ENCODE peak calls at places on chromosomes 5 and 9, in five cellular contexts. K is EL; N is COR-L47; I is activated CD4-positive, alpha-beta T cell treated with anti-CD3 and anti-CD28 coated beads, Interleukin-2, amount 50 U/mL, for 1 hour; F is foreskin fibroblast. C is an unnamed sample.

GRCh38 chr5:109868737-109869136 is 179.0 kb downstream of the MAN2A1 start:
- DNase-seq in K (peak; percentile 54), N (no peak), I (no peak), F (peak; percentile 56), C (no peak)

GRCh38 chr5:75043736-75044264 is 8.6 kb downstream of the GCNT4 start:
- DNase-seq in K (no peak), N (no peak), I (no peak), F (no peak), C (no peak)

GRCh38 chr9:37104183-37104889 is 16.0 kb upstream of the ZCCHC7 start:
- DNase-seq in K (peak; percentile 76), N (no peak), I (no peak), F (peak; percentile 94), C (no peak)

GRCh38 chr9:97704851-97705250 is 7.7 kb upstream of the XPA start:
- DNase-seq in K (no peak), N (no peak), I (no peak), F (no peak), C (no peak)

GRCh38 chr9:37290366-37290765 is 132.1 kb upstream of the GRHPR start:
- DNase-seq in K (no peak), N (no peak), I (no peak), F (no peak), C (no peak)

GRCh38 chr5:168415971-168416370 is 70.3 kb upstream of the RARS1 start:
- DNase-seq in K (no peak), N (no peak), I (no peak), F (no peak), C (no peak)

GRCh38 chr5:31581498-31582099 is 49.5 kb downstream of the C5orf22 start:
- DNase-seq in K (peak; percentile 45), N (peak; percentile 11), I (no peak), F (peak; percentile 61), C (no peak)

GRCh38 chr5:155069961-155070360 is 56.4 kb downstream of the KIF4B start:
- DNase-seq in K (no peak), N (no peak), I (no peak), F (peak; percentile 74), C (no peak)

GRCh38 chr9:134566196-134566822 is 75.3 kb upstream of the COL5A1 start:
- DNase-seq in K (no peak), N (no peak), I (no peak), F (no peak), C (no peak)

GRCh38 chr5:150291388-150292385 is 2.1 kb upstream of the CAMK2A start:
- DNase-seq in K (no peak), N (no peak), I (no peak), F (no peak), C (no peak)

GRCh38 chr5:39648539-39649200 is 223.9 kb upstream of the DAB2 start:
- DNase-seq in K (peak; percentile 29), N (no peak), I (no peak), F (peak; percentile 35), C (no peak)

GRCh38 chr9:96564217-96564616 is 55.4 kb downstream of the CDC14B start:
- DNase-seq in K (no peak), N (no peak), I (no peak), F (no peak), C (no peak)

GRCh38 chr9:120893585-120893857 is 16.5 kb upstream of the PHF19 start:
- DNase-seq in K (no peak), N (no peak), I (no peak), F (peak; percentile 60), C (no peak)

GRCh38 chr5:96483878-96484277 is 50.8 kb upstream of the PCSK1 start:
- DNase-seq in K (peak; percentile 26), N (no peak), I (no peak), F (peak; percentile 58), C (no peak)

GRCh38 chr9:131310833-131311554 is 21.5 kb downstream of the PLPP7 start:
- DNase-seq in K (no peak), N (no peak), I (peak; percentile 51), F (no peak), C (peak; percentile 46)

GRCh38 chr9:99966720-99967119 is 60.3 kb downstream of the STX17 start:
- DNase-seq in K (peak; percentile 55), N (no peak), I (no peak), F (peak; percentile 10), C (no peak)

GRCh38 chr9:33461474-33461873 is 12.2 kb downstream of the NOL6 start:
- DNase-seq in K (no peak), N (no peak), I (no peak), F (no peak), C (no peak)

GRCh38 chr5:35339006-35339405 is 108.7 kb upstream of the PRLR start:
- DNase-seq in K (no peak), N (no peak), I (no peak), F (no peak), C (no peak)

GRCh38 chr9:113011911-113012381 is at the start of gene ZNF883:
- DNase-seq in K (peak; percentile 67), N (peak; percentile 63), I (peak; percentile 26), F (peak; percentile 87), C (no peak)

GRCh38 chr9:134299883-134300282 is 26.4 kb upstream of the RXRA start:
- DNase-seq in K (no peak), N (no peak), I (no peak), F (no peak), C (no peak)

GRCh38 chr5:33969572-33970452 is 14.7 kb downstream of the SLC45A2 start:
- DNase-seq in K (peak; percentile 59), N (no peak), I (no peak), F (peak; percentile 82), C (no peak)

GRCh38 chr9:28882528-28882927 is 1309.2 kb upstream of the C9orf72 start:
- DNase-seq in K (no peak), N (no peak), I (no peak), F (no peak), C (no peak)

GRCh38 chr9:2053883-2054845 is 39.0 kb downstream of the SMARCA2 start:
- DNase-seq in K (peak; percentile 75), N (no peak), I (peak; percentile 55), F (peak; percentile 89), C (peak; percentile 48)

GRCh38 chr9:75086443-75087278 is 1.3 kb downstream of the NMRK1 start:
- DNase-seq in K (no peak), N (no peak), I (no peak), F (no peak), C (no peak)

GRCh38 chr5:172008689-172009141 is 2.3 kb upstream of the FBXW11 start:
- DNase-seq in K (no peak), N (no peak), I (no peak), F (peak; percentile 37), C (no peak)

GRCh38 chr9:136700959-136701664 is 11.3 kb upstream of the DIPK1B start:
- DNase-seq in K (no peak), N (no peak), I (peak; percentile 49), F (no peak), C (peak; percentile 35)

GRCh38 chr5:23627976-23628375 is 120.6 kb downstream of the PRDM9 start:
- DNase-seq in K (no peak), N (no peak), I (no peak), F (no peak), C (no peak)

GRCh38 chr5:134242146-134242545 is 16.3 kb upstream of the PPP2CA start:
- DNase-seq in K (peak; percentile 88), N (no peak), I (no peak), F (peak; percentile 89), C (no peak)

GRCh38 chr5:140311011-140311467 is 8.1 kb upstream of the PFDN1 start:
- DNase-seq in K (peak; percentile 90), N (no peak), I (no peak), F (peak; percentile 89), C (no peak)

GRCh38 chr9:37408933-37409710 is 13.4 kb upstream of the GRHPR start:
- DNase-seq in K (no peak), N (no peak), I (peak; percentile 55), F (no peak), C (peak; percentile 53)

GRCh38 chr9:134239130-134239888 is 74.9 kb upstream of the RNU6ATAC start:
- DNase-seq in K (no peak), N (no peak), I (no peak), F (no peak), C (no peak)

GRCh38 chr9:114285166-114285867 is 37.6 kb upstream of the ORM1 start:
- DNase-seq in K (peak; percentile 94), N (no peak), I (no peak), F (peak; percentile 97), C (no peak)

GRCh38 chr9:36319806-36320205 is 61.6 kb upstream of the GNE start:
- DNase-seq in K (no peak), N (no peak), I (no peak), F (peak; percentile 26), C (no peak)

GRCh38 chr9:130156672-130157071 is 15.5 kb upstream of the NCS1 start:
- DNase-seq in K (no peak), N (no peak), I (no peak), F (peak; percentile 39), C (no peak)

GRCh38 chr5:175658299-175659145 is 651 bp downstream of the HRH2 start:
- DNase-seq in K (no peak), N (no peak), I (peak; percentile 28), F (no peak), C (no peak)

GRCh38 chr5:10639846-10640368 is 76.0 kb downstream of the ANKRD33B start:
- DNase-seq in K (no peak), N (no peak), I (no peak), F (no peak), C (no peak)

GRCh38 chr9:121944741-121945191 is 148.3 kb downstream of the TTLL11 start:
- DNase-seq in K (peak; percentile 89), N (no peak), I (no peak), F (peak; percentile 88), C (no peak)

GRCh38 chr9:89675403-89675771 is 70.6 kb downstream of the GADD45G start:
- DNase-seq in K (no peak), N (no peak), I (no peak), F (no peak), C (no peak)

C was measured in T-helper 9 cell.